ENCODE peak calls at places on chromosomes 5 and 9, in nine cellular contexts. W, N, C, X, M, U, Q, B and A are unnamed samples.

GRCh38 chr5:142507528-142507927 is 178.4 kb downstream of the FGF1 start:
- DNase-seq in W (no peak), N (no peak), C (no peak), X (no peak), M (no peak), U (no peak), Q (no peak), B (no peak), A (peak)

GRCh38 chr9:128034821-128035764 is 32.0 kb downstream of the NAIF1 start:
- DNase-seq in W (peak), N (peak), C (peak), X (peak), M (peak), U (peak), Q (peak), B (peak), A (peak)

GRCh38 chr5:169706758-169707450 is 69.8 kb downstream of the DOCK2 start:
- DNase-seq in W (no peak), N (no peak), C (no peak), X (peak), M (no peak), U (peak), Q (no peak), B (peak), A (peak)

GRCh38 chr5:151589878-151590570 is 1.1 kb downstream of the FAT2 start:
- DNase-seq in W (no peak), N (no peak), C (no peak), X (peak), M (no peak), U (no peak), Q (no peak), B (no peak), A (no peak)

GRCh38 chr5:155700333-155700732 is 626.6 kb upstream of the SGCD start:
- DNase-seq in W (no peak), N (no peak), C (no peak), X (peak), M (no peak), U (no peak), Q (no peak), B (no peak), A (no peak)

GRCh38 chr5:127586811-127587210 is 62.1 kb upstream of the CTXN3 start:
- DNase-seq in W (no peak), N (no peak), C (no peak), X (no peak), M (no peak), U (no peak), Q (no peak), B (no peak), A (no peak)

GRCh38 chr9:74499111-74499601 is 2.0 kb downstream of the RORB start:
- DNase-seq in W (no peak), N (no peak), C (no peak), X (no peak), M (peak), U (peak), Q (no peak), B (no peak), A (no peak)

GRCh38 chr9:17793713-17794622 is 215.1 kb downstream of the SH3GL2 start:
- DNase-seq in W (no peak), N (no peak), C (no peak), X (peak), M (no peak), U (peak), Q (no peak), B (no peak), A (no peak)

GRCh38 chr5:18202147-18202546 is 567.9 kb downstream of the TAF11L14 start:
- DNase-seq in W (no peak), N (no peak), C (no peak), X (no peak), M (no peak), U (no peak), Q (no peak), B (no peak), A (no peak)

GRCh38 chr9:121300283-121301119 is 32.5 kb downstream of the GSN start:
- DNase-seq in W (peak), N (no peak), C (no peak), X (no peak), M (peak), U (no peak), Q (peak), B (no peak), A (no peak)

GRCh38 chr5:56815657-56816545 is 552 bp downstream of the MAP3K1 start:
- DNase-seq in W (peak), N (peak), C (peak), X (peak), M (peak), U (no peak), Q (peak), B (peak), A (peak)

GRCh38 chr9:122382901-122383850 is 12.4 kb downstream of the PTGS1 start:
- DNase-seq in W (no peak), N (no peak), C (no peak), X (peak), M (no peak), U (peak), Q (no peak), B (no peak), A (no peak)

GRCh38 chr5:172959824-172960799 is 888 bp downstream of the RPL26L1 start:
- DNase-seq in W (no peak), N (no peak), C (no peak), X (no peak), M (no peak), U (no peak), Q (no peak), B (peak), A (no peak)

GRCh38 chr5:132305420-132305819 is 11.2 kb downstream of the SLC22A4 start:
- DNase-seq in W (no peak), N (no peak), C (no peak), X (no peak), M (no peak), U (no peak), Q (no peak), B (no peak), A (no peak)

GRCh38 chr5:62212648-62213047 is 93.4 kb upstream of the KIF2A start:
- DNase-seq in W (no peak), N (no peak), C (no peak), X (no peak), M (no peak), U (no peak), Q (no peak), B (no peak), A (no peak)

GRCh38 chr5:141003791-141004601 is 37.7 kb downstream of the PCDHAC2 start:
- DNase-seq in W (peak), N (no peak), C (no peak), X (no peak), M (no peak), U (no peak), Q (peak), B (no peak), A (peak)

GRCh38 chr5:175329976-175330375 is 114.0 kb downstream of the DRD1 start:
- DNase-seq in W (no peak), N (no peak), C (no peak), X (no peak), M (no peak), U (no peak), Q (no peak), B (no peak), A (no peak)

GRCh38 chr9:2255128-2255527 is 240.0 kb downstream of the SMARCA2 start:
- DNase-seq in W (no peak), N (no peak), C (no peak), X (no peak), M (no peak), U (no peak), Q (no peak), B (no peak), A (no peak)

GRCh38 chr9:37380570-37380969 is 41.9 kb upstream of the GRHPR start:
- DNase-seq in W (no peak), N (no peak), C (no peak), X (no peak), M (no peak), U (no peak), Q (no peak), B (no peak), A (no peak)

GRCh38 chr5:84634256-84634655 is 249.6 kb upstream of the EDIL3 start:
- DNase-seq in W (peak), N (no peak), C (no peak), X (peak), M (peak), U (no peak), Q (no peak), B (no peak), A (no peak)

GRCh38 chr5:149375434-149375833 is 3.7 kb downstream of the IL17B start:
- DNase-seq in W (no peak), N (no peak), C (no peak), X (no peak), M (no peak), U (no peak), Q (no peak), B (no peak), A (no peak)

GRCh38 chr9:35026671-35027070 is 37.1 kb downstream of the DNAJB5 start:
- DNase-seq in W (no peak), N (no peak), C (no peak), X (no peak), M (no peak), U (peak), Q (no peak), B (no peak), A (no peak)

GRCh38 chr9:18682907-18683306 is 209.0 kb downstream of the ADAMTSL1 start:
- DNase-seq in W (no peak), N (no peak), C (no peak), X (no peak), M (no peak), U (no peak), Q (no peak), B (no peak), A (no peak)

GRCh38 chr9:14958989-14959388 is 48.8 kb upstream of the FREM1 start:
- DNase-seq in W (no peak), N (no peak), C (no peak), X (no peak), M (no peak), U (no peak), Q (no peak), B (no peak), A (no peak)

GRCh38 chr9:70529833-70530232 is 115.4 kb upstream of the KLF9 start:
- DNase-seq in W (no peak), N (no peak), C (no peak), X (no peak), M (no peak), U (no peak), Q (no peak), B (no peak), A (no peak)

GRCh38 chr9:134892221-134892620 is 11.6 kb downstream of the FCN2 start:
- DNase-seq in W (peak), N (no peak), C (no peak), X (no peak), M (no peak), U (no peak), Q (no peak), B (peak), A (no peak)